ENCODE peak calls at places on chromosomes 6 and 20, in ten cellular contexts. Q is heart right ventricle, L is SK-N-SH, S is vagina, X is transverse colon, U is psoas muscle, O is lung, R is right atrium auricular region, E is heart left ventricle, F is HL-60. C is an unnamed sample.

GRCh38 chr6:41002168-41002567 is 36.9 kb downstream of the UNC5CL start:
- DNase-seq in O (no peak), U (no peak), X (no peak), R (no peak), Q (no peak), E (no peak), F (no peak), S (no peak), L (no peak), C (peak)

GRCh38 chr20:36158160-36158741 is 3.7 kb downstream of the EPB41L1 start:
- DNase-seq in L (no peak), S (no peak), X (no peak), Q (no peak), E (no peak), U (no peak), F (no peak), O (no peak), R (no peak), C (no peak)

GRCh38 chr6:53398541-53399344 is 50.0 kb upstream of the ELOVL5 start:
- DNase-seq in U (no peak), F (no peak), O (no peak), E (no peak), X (no peak), R (no peak), L (no peak), Q (no peak), S (no peak), C (no peak)

GRCh38 chr20:7696311-7696710 is 243.9 kb downstream of the HAO1 start:
- DNase-seq in L (no peak), E (no peak), S (no peak), U (no peak), Q (no peak), R (no peak), X (no peak), O (no peak), F (no peak), C (no peak)

GRCh38 chr6:55239099-55239498 is 64.8 kb downstream of the HCRTR2 start:
- DNase-seq in X (no peak), S (no peak), R (no peak), F (no peak), E (no peak), O (no peak), Q (peak), U (no peak), L (no peak), C (no peak)

GRCh38 chr6:142945071-142945445 is at the start of gene HIVEP2:
- DNase-seq in F (peak), L (peak), O (peak), S (no peak), Q (peak), X (peak), R (peak), U (peak), E (peak), C (peak)

GRCh38 chr6:110529907-110530306 is 53.5 kb upstream of the SLC22A16 start:
- DNase-seq in F (no peak), O (no peak), L (no peak), R (no peak), U (no peak), E (no peak), S (no peak), X (no peak), Q (no peak), C (no peak)

GRCh38 chr6:19399406-19399805 is 437.8 kb upstream of the ID4 start:
- DNase-seq in S (no peak), E (no peak), F (no peak), L (no peak), X (no peak), U (no peak), R (no peak), Q (no peak), O (no peak), C (no peak)

GRCh38 chr6:139855741-139856206 is 481.3 kb upstream of the CITED2 start:
- DNase-seq in E (no peak), X (no peak), Q (no peak), U (no peak), F (no peak), O (no peak), R (no peak), L (no peak), S (no peak), C (no peak)

GRCh38 chr6:34743625-34744293 is 13.5 kb upstream of the SNRPC start:
- DNase-seq in Q (no peak), X (no peak), O (no peak), F (no peak), U (no peak), E (no peak), L (no peak), R (no peak), S (no peak), C (no peak)

GRCh38 chr6:29014729-29015608 is 9.9 kb upstream of the ZNF311 start:
- DNase-seq in O (no peak), F (no peak), R (no peak), L (no peak), X (no peak), E (no peak), Q (no peak), S (no peak), U (no peak), C (no peak)

GRCh38 chr20:21323640-21324039 is 20.5 kb downstream of the XRN2 start:
- DNase-seq in X (peak), O (no peak), S (no peak), U (no peak), Q (no peak), L (no peak), R (no peak), E (no peak), F (no peak), C (no peak)

GRCh38 chr6:163260111-163260895 is 154.2 kb upstream of the QKI start:
- DNase-seq in R (no peak), E (no peak), S (no peak), L (no peak), X (no peak), Q (peak), F (peak), U (peak), O (no peak), C (no peak)

GRCh38 chr6:33785766-33786165 is 3.2 kb downstream of the LEMD2 start:
- DNase-seq in R (no peak), S (no peak), Q (no peak), L (no peak), E (no peak), F (no peak), O (no peak), X (no peak), U (no peak), C (no peak)

GRCh38 chr6:143536461-143536865 is 24.9 kb upstream of the FUCA2 start:
- DNase-seq in E (peak), O (peak), S (no peak), L (no peak), U (peak), F (peak), X (peak), Q (peak), R (no peak), C (no peak)

GRCh38 chr6:118808794-118809668 is 84.9 kb upstream of the ASF1A start:
- DNase-seq in L (no peak), O (no peak), Q (no peak), X (no peak), U (no peak), S (no peak), R (no peak), F (peak), E (no peak), C (no peak)

GRCh38 chr6:54515013-54515412 is 206.8 kb downstream of the TINAG start:
- DNase-seq in Q (no peak), L (no peak), X (no peak), R (no peak), F (no peak), U (no peak), O (no peak), E (no peak), S (no peak), C (no peak)

GRCh38 chr20:43715511-43715910 is 11.3 kb downstream of the GTSF1L start:
- DNase-seq in E (no peak), R (no peak), Q (no peak), X (no peak), F (no peak), O (no peak), U (no peak), S (no peak), L (no peak), C (no peak)

GRCh38 chr20:11426938-11427337 is 490.8 kb upstream of the BTBD3 start:
- DNase-seq in S (no peak), O (no peak), R (no peak), U (no peak), F (no peak), Q (no peak), L (no peak), X (no peak), E (no peak), C (no peak)

GRCh38 chr20:49674383-49675352 is 39.0 kb downstream of the B4GALT5 start:
- DNase-seq in L (no peak), F (no peak), S (no peak), U (no peak), R (no peak), O (no peak), Q (no peak), X (peak), E (no peak), C (no peak)
- TF ChIP-seq CTCF in L (no peak), F (no peak), S (no peak), U (no peak), R (no peak), O (no peak), Q (no peak), X (no peak), E (no peak), C (no peak)

GRCh38 chr6:78952362-78952761 is 85.0 kb downstream of the IRAK1BP1 start:
- DNase-seq in E (no peak), X (no peak), Q (no peak), S (no peak), R (no peak), L (no peak), U (no peak), O (no peak), F (no peak), C (no peak)

GRCh38 chr6:78954740-78955139 is 87.4 kb downstream of the IRAK1BP1 start:
- DNase-seq in L (no peak), R (no peak), U (no peak), F (no peak), S (no peak), E (no peak), X (no peak), O (no peak), Q (no peak), C (no peak)

GRCh38 chr6:78948785-78949184 is 81.4 kb downstream of the IRAK1BP1 start:
- DNase-seq in Q (no peak), E (no peak), L (no peak), R (no peak), X (no peak), F (no peak), S (no peak), U (no peak), O (no peak), C (no peak)

GRCh38 chr6:78947962-78948361 is 80.6 kb downstream of the IRAK1BP1 start:
- DNase-seq in F (no peak), L (no peak), S (no peak), O (no peak), Q (no peak), X (no peak), E (no peak), R (no peak), U (no peak), C (no peak)

DNA sequence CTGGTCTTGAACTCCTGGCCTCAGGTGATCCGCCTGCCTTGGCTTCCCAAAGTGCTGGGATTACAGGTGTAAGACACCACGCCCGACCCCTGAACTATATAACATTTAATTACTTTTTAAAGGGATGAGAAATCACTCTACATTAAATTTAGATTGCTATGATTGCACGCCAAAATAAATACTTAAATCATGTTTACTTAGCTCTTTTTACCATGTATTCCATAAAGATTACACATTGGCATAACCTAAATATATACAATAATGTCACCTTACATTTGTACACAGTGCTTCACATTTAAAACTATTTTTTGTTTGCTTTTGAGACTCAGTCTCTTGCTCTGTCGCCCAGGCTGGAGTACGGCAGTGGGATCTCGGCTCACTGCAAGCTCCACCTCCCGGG is 86.4 kb downstream of the IRAK1BP1 start:
- DNase-seq in O (no peak), X (no peak), R (no peak), Q (no peak), L (no peak), E (no peak), S (no peak), U (no peak), F (no peak), C (no peak)
- H3K4me3 ChIP-seq in O (no peak), X (no peak), R (no peak), Q (no peak), L (no peak), E (no peak), S (no peak), U (no peak), F (no peak), C (no peak)

DNA sequence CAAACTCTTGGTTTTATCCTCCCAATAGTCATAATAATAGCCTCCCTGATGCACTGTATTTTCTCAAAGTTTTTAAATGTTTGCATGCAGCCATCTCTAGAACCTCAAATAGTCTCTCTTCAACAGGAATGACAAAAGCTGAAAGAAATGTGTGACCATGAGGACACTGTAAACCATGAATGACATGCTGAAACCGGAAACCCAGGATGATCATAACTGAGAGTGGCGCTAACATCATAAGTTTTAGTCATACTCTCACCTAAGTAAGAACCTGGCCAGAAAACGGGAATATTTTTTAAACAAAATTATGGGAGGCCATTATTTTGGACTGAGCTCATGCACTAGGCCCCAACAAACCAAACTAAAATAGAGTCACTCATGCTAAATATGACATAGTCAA is 278.4 kb upstream of the STXBP5 start:
- DNase-seq in E (no peak), S (no peak), Q (no peak), O (no peak), U (no peak), R (no peak), F (no peak), X (no peak), L (no peak), C (no peak)
- H3K27ac ChIP-seq in E (no peak), S (no peak), Q (no peak), O (no peak), U (no peak), R (no peak), F (no peak), X (no peak), L (no peak), C (no peak)

GRCh38 chr6:126033696-126034095 is 47.4 kb downstream of the TRMT11 start:
- DNase-seq in L (peak), F (peak), O (no peak), Q (no peak), E (peak), S (no peak), R (no peak), U (no peak), X (peak), C (no peak)
- TF ChIP-seq CTCF in L (peak), F (peak), O (peak), Q (peak), E (peak), S (no peak), R (peak), U (peak), X (peak), C (no peak)

GRCh38 chr20:48864738-48865318 is 37.0 kb upstream of the PREX1 start:
- DNase-seq in U (no peak), S (no peak), F (no peak), X (no peak), Q (no peak), O (no peak), L (no peak), E (no peak), R (no peak), C (no peak)

GRCh38 chr20:48864254-48864653 is 36.5 kb upstream of the PREX1 start:
- DNase-seq in O (no peak), S (no peak), E (no peak), L (no peak), U (no peak), R (no peak), Q (no peak), F (no peak), X (no peak), C (no peak)

GRCh38 chr20:48862279-48862678 is 34.5 kb upstream of the PREX1 start:
- DNase-seq in Q (no peak), X (no peak), E (no peak), O (no peak), U (no peak), S (no peak), L (no peak), F (no peak), R (no peak), C (no peak)

GRCh38 chr20:48858075-48858790 is 30.4 kb upstream of the PREX1 start:
- DNase-seq in L (no peak), Q (no peak), O (no peak), R (no peak), U (no peak), S (no peak), X (no peak), E (peak), F (peak), C (no peak)

GRCh38 chr20:48861444-48861843 is 33.6 kb upstream of the PREX1 start:
- DNase-seq in Q (no peak), L (no peak), F (no peak), E (no peak), R (no peak), S (no peak), O (no peak), U (no peak), X (no peak), C (no peak)
- H3K4me3 ChIP-seq in Q (no peak), L (no peak), F (no peak), E (no peak), R (no peak), S (no peak), O (no peak), U (no peak), X (no peak), C (no peak)

DNA sequence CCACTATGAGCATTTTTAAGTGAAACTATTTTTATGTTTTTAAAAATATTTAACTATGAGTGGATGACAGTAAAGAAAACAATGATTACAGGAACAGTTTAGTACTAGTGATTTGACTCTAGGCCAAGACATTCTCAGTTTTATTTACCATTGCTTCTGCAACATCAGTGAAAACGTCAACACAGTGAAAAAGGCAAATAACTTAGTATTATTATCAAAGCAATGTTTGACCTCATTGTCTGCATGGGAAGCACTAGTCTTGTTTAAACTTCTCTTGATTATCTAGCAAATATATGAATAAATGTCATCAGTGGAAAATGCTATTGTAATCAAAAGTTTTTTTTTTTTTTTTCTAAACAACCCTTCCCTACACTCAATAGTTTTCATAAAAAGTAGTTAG is 165.0 kb downstream of the HTR1B start:
- DNase-seq in O (no peak), F (no peak), U (no peak), Q (no peak), X (no peak), S (no peak), E (no peak), R (no peak), L (no peak), C (no peak)
- H3K27ac ChIP-seq in O (no peak), F (no peak), U (no peak), Q (no peak), X (no peak), S (no peak), E (no peak), R (no peak), L (no peak), C (no peak)

GRCh38 chr6:136550330-136551071 is at the start of gene MAP7:
- DNase-seq in Q (peak), S (no peak), L (peak), E (peak), F (peak), U (peak), O (peak), X (peak), R (no peak), C (no peak)
- TF ChIP-seq CTCF in Q (peak), S (peak), L (peak), E (peak), F (peak), U (peak), O (peak), X (peak), R (peak), C (peak)

GRCh38 chr6:148760568-148761531 is 14.0 kb downstream of the UST start:
- DNase-seq in F (peak), E (peak), S (no peak), R (no peak), O (peak), X (peak), U (peak), Q (peak), L (no peak), C (no peak)
- H3K4me3 ChIP-seq in F (no peak), E (peak), S (peak), R (peak), O (no peak), X (no peak), U (peak), Q (no peak), L (no peak), C (peak)

DNA sequence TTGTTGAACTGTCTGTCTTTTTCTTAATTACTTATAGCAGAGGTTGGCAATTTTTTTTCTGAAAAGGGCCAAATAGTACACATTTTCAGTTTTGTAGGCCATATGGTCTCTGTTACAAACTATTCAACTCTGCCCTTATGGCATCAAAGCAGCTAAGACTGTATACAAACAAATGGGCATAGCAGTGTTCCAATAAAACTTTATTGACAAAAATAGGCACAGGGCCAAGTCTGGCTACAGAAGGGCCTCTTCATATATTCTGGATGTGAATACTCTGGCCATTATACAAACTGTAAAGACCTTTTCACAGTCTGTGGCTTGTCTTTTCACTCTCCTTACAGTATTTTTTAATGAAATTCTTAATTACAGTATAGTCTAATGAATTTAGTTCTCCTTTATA is 132.1 kb downstream of the PREX1 start:
- DNase-seq in L (no peak), F (no peak), Q (no peak), R (no peak), O (no peak), U (no peak), S (no peak), X (no peak), E (no peak), C (no peak)
- H3K27ac ChIP-seq in L (peak), F (no peak), Q (no peak), R (no peak), O (no peak), U (no peak), S (no peak), X (no peak), E (no peak), C (no peak)

GRCh38 chr6:4313044-4313686 is 177.8 kb upstream of the ECI2 start:
- DNase-seq in Q (no peak), L (no peak), E (peak), U (peak), S (no peak), R (peak), O (peak), X (peak), F (no peak), C (peak)
- TF ChIP-seq CTCF in Q (peak), L (peak), E (peak), U (peak), S (no peak), R (peak), O (peak), X (peak), F (no peak), C (no peak)

C was measured in coronary artery.